ENCODE peak calls at places on chromosomes 1 and 21, in ten cellular contexts. X, N, R, A, E, H, Z, M, F and J are unnamed samples.

GRCh38 chr1:6444377-6444776 is 19.8 kb downstream of the ESPN start:
- DNase-seq in X (no peak), N (no peak), R (no peak), A (no peak), E (no peak), H (no peak), Z (no peak), M (no peak), F (no peak), J (no peak)

GRCh38 chr21:44714905-44715304 is 3.5 kb upstream of the TSPEAR start:
- DNase-seq in X (no peak), N (no peak), R (no peak), A (no peak), E (no peak), H (no peak), Z (no peak), M (no peak), F (no peak), J (no peak)

GRCh38 chr1:45200906-45201500 is 5.4 kb downstream of the ZSWIM5 start:
- DNase-seq in X (no peak), N (no peak), R (no peak), A (no peak), E (no peak), H (no peak), Z (no peak), M (no peak), F (no peak), J (no peak)

GRCh38 chr21:45012661-45013270 is 61.6 kb upstream of the ADARB1 start:
- DNase-seq in X (no peak), N (peak; percentile 6), R (no peak), A (peak; percentile 7), E (peak; percentile 84), H (no peak), Z (no peak), M (no peak), F (no peak), J (no peak)

GRCh38 chr1:57908471-57908870 is 484.6 kb upstream of the DAB1 start:
- DNase-seq in X (no peak), N (no peak), R (no peak), A (no peak), E (no peak), H (no peak), Z (no peak), M (no peak), F (no peak), J (no peak)

GRCh38 chr21:41616063-41616591 is 108.2 kb upstream of the TMPRSS2 start:
- DNase-seq in X (no peak), N (no peak), R (no peak), A (no peak), E (peak; percentile 38), H (no peak), Z (no peak), M (peak; percentile 74), F (peak; percentile 49), J (no peak)

GRCh38 chr1:245677446-245678240 is 522.9 kb downstream of the KIF26B start:
- DNase-seq in X (no peak), N (no peak), R (peak; percentile 69), A (no peak), E (no peak), H (no peak), Z (no peak), M (no peak), F (no peak), J (no peak)

GRCh38 chr1:46447499-46448108 is 42.0 kb upstream of the DMBX1 start:
- DNase-seq in X (no peak), N (no peak), R (no peak), A (no peak), E (no peak), H (no peak), Z (no peak), M (no peak), F (no peak), J (no peak)

GRCh38 chr1:47412437-47412836 is 3.6 kb upstream of the FOXE3 start:
- DNase-seq in X (no peak), N (no peak), R (no peak), A (no peak), E (no peak), H (no peak), Z (no peak), M (no peak), F (no peak), J (no peak)

DNA sequence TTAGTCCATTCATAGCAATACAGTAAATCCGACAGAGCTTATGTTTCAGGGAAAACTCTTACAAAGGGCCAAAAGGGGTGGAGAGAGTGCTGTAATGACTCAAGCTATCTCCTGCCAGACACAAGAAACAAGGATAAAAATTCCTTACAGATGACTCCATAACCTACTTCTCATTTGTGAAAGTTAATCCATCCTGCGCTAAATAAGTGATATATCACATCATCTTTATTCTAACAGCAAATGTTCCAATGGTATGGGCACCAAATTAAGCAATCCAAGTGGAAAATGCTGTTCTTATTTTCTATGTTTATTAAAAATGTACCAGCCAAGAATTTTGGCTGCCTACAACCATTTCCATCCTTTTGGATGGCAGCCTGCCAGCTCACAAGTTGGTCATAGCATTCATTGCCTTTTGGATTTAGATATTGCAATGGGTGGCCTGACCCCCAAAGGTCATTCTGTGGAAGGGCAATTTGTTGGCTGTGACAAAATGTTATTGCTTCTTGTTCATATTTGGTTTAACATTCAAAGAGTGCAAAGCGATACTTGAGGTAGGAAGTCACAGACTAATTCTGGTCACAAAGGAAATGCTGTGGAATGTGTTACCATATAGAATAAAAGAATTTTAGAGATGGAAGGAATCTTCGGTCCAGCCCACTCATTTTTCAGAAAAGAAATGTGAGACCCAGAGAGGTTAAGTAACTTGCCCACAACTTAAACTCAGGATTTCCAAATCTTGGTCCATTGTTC is 2.8 kb upstream of the ENAH start:
- DNase-seq in X (no peak), N (peak; percentile 71), R (no peak), A (peak; percentile 40), E (peak; percentile 77), H (no peak), Z (peak; percentile 26), M (peak; percentile 86), F (peak; percentile 45), J (peak; percentile 30)
- TF ChIP-seq POLR2A in X (no peak), N (no peak), R (no peak), A (no peak), E (no peak), H (no peak), Z (no peak), M (no peak), F (no peak), J (no peak)

DNA sequence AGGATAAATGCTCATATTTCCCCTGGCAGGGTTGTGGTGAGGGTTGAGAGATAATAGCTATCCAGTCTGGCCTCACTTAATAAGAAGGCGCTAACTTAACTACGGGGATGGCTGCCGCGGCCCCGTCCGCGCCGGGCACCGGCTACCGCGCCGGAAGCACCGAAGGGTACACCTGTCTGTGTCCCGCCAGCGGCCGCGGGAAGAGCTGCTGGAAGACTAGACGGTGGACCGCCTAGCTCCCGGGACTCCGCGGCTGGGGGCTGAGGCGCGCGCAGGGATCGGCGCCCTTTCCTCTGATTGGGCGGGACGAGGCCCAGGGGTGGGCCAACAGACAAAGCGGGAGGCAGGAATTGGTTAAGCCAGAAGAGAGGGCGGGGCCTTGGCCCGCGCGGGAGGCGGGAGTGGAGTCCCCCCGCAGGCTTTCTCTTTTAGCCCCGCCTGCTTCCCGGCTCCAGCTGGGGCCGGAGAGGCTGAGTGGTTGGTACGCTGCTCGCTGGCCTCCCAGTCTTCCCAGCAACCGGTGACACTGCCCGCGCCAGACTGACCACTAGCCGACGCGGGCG is at the start of gene ZNF672:
- DNase-seq in X (peak; percentile 93), N (peak; percentile 98), R (peak; percentile 99), A (peak; percentile 98), E (peak; percentile 83), H (peak; percentile 77), Z (peak; percentile 97), M (peak; percentile 100), F (peak; percentile 99), J (peak; percentile 97)
- TF ChIP-seq POLR2A in X (peak; percentile 57), N (peak; percentile 96), R (no peak), A (peak; percentile 95), E (peak; percentile 76), H (peak; percentile 83), Z (no peak), M (no peak), F (peak; percentile 51), J (peak; percentile 98)

DNA sequence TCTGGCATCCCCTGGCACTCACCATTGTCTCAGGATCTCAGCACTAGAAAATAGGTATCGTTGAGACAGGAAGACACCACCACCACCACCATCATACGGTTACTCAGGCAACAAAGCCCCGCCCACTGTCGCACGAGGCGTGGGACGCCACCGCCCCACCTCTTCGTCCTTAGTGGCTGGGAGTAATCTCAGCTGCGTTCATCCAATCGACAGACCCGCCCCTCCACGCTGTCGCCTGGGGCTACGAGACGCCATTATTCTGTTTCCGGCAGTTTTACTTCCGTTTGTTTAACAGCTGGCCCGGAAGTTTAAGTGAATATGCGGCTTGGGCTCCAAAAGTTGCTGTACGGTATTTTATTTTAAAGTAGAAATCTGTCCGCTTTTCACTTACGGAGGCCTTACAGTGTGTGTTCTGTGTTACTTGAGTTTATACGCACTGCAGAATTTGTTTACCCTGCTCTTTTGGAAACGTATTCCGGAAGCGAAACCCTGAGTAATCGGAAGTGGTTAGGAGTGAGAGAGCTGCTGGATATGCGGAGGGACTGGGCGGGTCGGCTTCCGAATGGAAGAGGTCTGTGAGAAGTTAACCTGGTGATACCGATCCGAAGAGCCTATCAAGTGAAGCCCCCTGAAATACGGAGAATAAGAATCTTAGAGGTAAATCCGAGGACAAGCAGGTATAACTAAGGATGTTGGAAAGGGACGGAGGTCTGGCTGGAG is at the start of the genes BLZF1 and NME7:
- DNase-seq in X (peak; percentile 95), N (peak; percentile 94), R (peak; percentile 98), A (peak; percentile 98), E (peak; percentile 35), H (peak; percentile 94), Z (peak; percentile 92), M (peak; percentile 98), F (peak; percentile 97), J (peak; percentile 98)
- TF ChIP-seq POLR2A in X (peak; percentile 83), N (peak; percentile 65), R (no peak), A (peak; percentile 50), E (peak; percentile 63), H (peak; percentile 11), Z (peak; percentile 46), M (peak; percentile 43), F (peak; percentile 56), J (peak; percentile 87)

GRCh38 chr1:182885591-182885990 is 46.4 kb downstream of the DHX9 start:
- DNase-seq in X (no peak), N (no peak), R (no peak), A (no peak), E (no peak), H (no peak), Z (no peak), M (no peak), F (no peak), J (no peak)

GRCh38 chr1:182889997-182890396 is 50.9 kb downstream of the DHX9 start:
- DNase-seq in X (no peak), N (no peak), R (no peak), A (no peak), E (no peak), H (no peak), Z (no peak), M (no peak), F (no peak), J (peak; percentile 8)

GRCh38 chr1:182888736-182889531 is 49.8 kb downstream of the DHX9 start:
- DNase-seq in X (no peak), N (no peak), R (no peak), A (no peak), E (no peak), H (no peak), Z (no peak), M (no peak), F (no peak), J (peak; percentile 7)

GRCh38 chr1:182886985-182887384 is 47.8 kb downstream of the DHX9 start:
- DNase-seq in X (no peak), N (no peak), R (no peak), A (no peak), E (no peak), H (no peak), Z (no peak), M (no peak), F (no peak), J (no peak)

GRCh38 chr1:182890927-182891610 is 51.9 kb downstream of the DHX9 start:
- DNase-seq in X (no peak), N (peak; percentile 35), R (no peak), A (no peak), E (no peak), H (no peak), Z (no peak), M (no peak), F (peak; percentile 81), J (peak; percentile 15)
- TF ChIP-seq POLR2A in X (no peak), N (no peak), R (no peak), A (no peak), E (no peak), H (peak; percentile 25), Z (no peak), M (no peak), F (no peak), J (no peak)